ENCODE peak calls at places on chromosomes 11 and 22, in six cellular contexts. One of them, this sample, is unnamed. For H3K4me1 and H3K27me3, the result is how much of the 10 kb centered on the place peaks cover.

GRCh38 chr22:17808688-17809403 is 34.6 kb upstream of the BID start:
- DNase-seq in mesendoderm: no peak
- DNase-seq in H9: peak
- DNase-seq in A673: no peak
- DNase-seq in tibial artery: no peak
- DNase-seq in fibroblast of lung: no peak
- DNase-seq in this sample: no peak

GRCh38 chr22:23251445-23252093 is 71.3 kb downstream of the BCR start:
- DNase-seq in mesendoderm: peak
- DNase-seq in H9: no peak
- DNase-seq in A673: no peak
- DNase-seq in tibial artery: no peak
- DNase-seq in fibroblast of lung: no peak
- DNase-seq in this sample: no peak

GRCh38 chr11:39294648-39295047 is 2164.8 kb downstream of the LRRC4C start:
- DNase-seq in mesendoderm: no peak
- DNase-seq in H9: no peak
- DNase-seq in A673: no peak
- DNase-seq in tibial artery: no peak
- DNase-seq in fibroblast of lung: no peak
- DNase-seq in this sample: no peak

GRCh38 chr22:26417406-26417805 is 11.7 kb upstream of the ASPHD2 start:
- DNase-seq in mesendoderm: peak
- DNase-seq in H9: no peak
- DNase-seq in A673: no peak
- DNase-seq in tibial artery: no peak
- DNase-seq in fibroblast of lung: no peak
- DNase-seq in this sample: no peak

GRCh38 chr22:19723990-19724827 is 870 bp downstream of the GP1BB start:
- DNase-seq in mesendoderm: peak
- DNase-seq in H9: peak
- DNase-seq in A673: no peak
- DNase-seq in tibial artery: no peak
- DNase-seq in fibroblast of lung: no peak
- DNase-seq in this sample: no peak

GRCh38 chr11:110858556-110858921 is 146.3 kb upstream of the ARHGAP20 start:
- DNase-seq in mesendoderm: no peak
- DNase-seq in H9: no peak
- DNase-seq in A673: no peak
- DNase-seq in tibial artery: peak
- DNase-seq in fibroblast of lung: peak
- DNase-seq in this sample: no peak

GRCh38 chr22:19429950-19430889 is 1.3 kb downstream of the HIRA start:
- DNase-seq in mesendoderm: peak
- DNase-seq in H9: no peak
- DNase-seq in A673: peak
- DNase-seq in tibial artery: no peak
- DNase-seq in fibroblast of lung: peak
- DNase-seq in this sample: no peak

GRCh38 chr22:41181349-41182241 is 23.5 kb upstream of the L3MBTL2 start:
- DNase-seq in mesendoderm: peak
- DNase-seq in H9: peak
- DNase-seq in A673: no peak
- DNase-seq in tibial artery: peak
- DNase-seq in fibroblast of lung: no peak
- DNase-seq in this sample: peak

GRCh38 chr22:18029686-18030267 is 5.4 kb upstream of the MICAL3 start:
- DNase-seq in mesendoderm: no peak
- DNase-seq in H9: no peak
- DNase-seq in A673: no peak
- DNase-seq in tibial artery: no peak
- DNase-seq in fibroblast of lung: no peak
- DNase-seq in this sample: no peak

GRCh38 chr11:98979212-98979611 is 41.5 kb upstream of the CNTN5 start:
- DNase-seq in mesendoderm: peak
- DNase-seq in H9: no peak
- DNase-seq in A673: peak
- DNase-seq in tibial artery: no peak
- DNase-seq in fibroblast of lung: no peak
- DNase-seq in this sample: no peak

GRCh38 chr11:10293423-10294288 is at the start of gene SBF2:
- DNase-seq in mesendoderm: peak
- DNase-seq in H9: peak
- DNase-seq in A673: peak
- DNase-seq in tibial artery: peak
- DNase-seq in fibroblast of lung: peak
- DNase-seq in this sample: peak

GRCh38 chr11:35946766-35947165 is 2.9 kb downstream of the LDLRAD3 start:
- DNase-seq in mesendoderm: peak
- DNase-seq in H9: no peak
- DNase-seq in A673: no peak
- DNase-seq in tibial artery: no peak
- DNase-seq in fibroblast of lung: no peak
- DNase-seq in this sample: no peak

GRCh38 chr11:27331984-27332383 is 31.0 kb downstream of the CCDC34 start:
- DNase-seq in mesendoderm: peak
- DNase-seq in H9: no peak
- DNase-seq in A673: peak
- DNase-seq in tibial artery: no peak
- DNase-seq in fibroblast of lung: no peak
- DNase-seq in this sample: no peak

GRCh38 chr11:586376-587316 is 10.4 kb downstream of the PHRF1 start:
- DNase-seq in mesendoderm: no peak
- DNase-seq in H9: no peak
- DNase-seq in A673: no peak
- DNase-seq in tibial artery: no peak
- DNase-seq in fibroblast of lung: no peak
- DNase-seq in this sample: no peak

GRCh38 chr11:27718853-27719574 is 18.8 kb upstream of the BDNF start:
- DNase-seq in mesendoderm: peak
- DNase-seq in H9: peak
- DNase-seq in A673: no peak
- DNase-seq in tibial artery: no peak
- DNase-seq in fibroblast of lung: peak
- DNase-seq in this sample: peak

GRCh38 chr11:78248191-78248590 is 59.5 kb downstream of the USP35 start:
- DNase-seq in mesendoderm: no peak
- DNase-seq in H9: no peak
- DNase-seq in A673: no peak
- DNase-seq in tibial artery: no peak
- DNase-seq in fibroblast of lung: no peak
- DNase-seq in this sample: no peak

GRCh38 chr11:13210424-13210823 is 67.2 kb upstream of the BMAL1 start:
- DNase-seq in mesendoderm: peak
- DNase-seq in H9: peak
- DNase-seq in A673: peak
- DNase-seq in tibial artery: peak
- DNase-seq in fibroblast of lung: peak
- DNase-seq in this sample: peak

GRCh38 chr11:75406338-75406777 is 7.0 kb downstream of the RPS3 start:
- DNase-seq in mesendoderm: peak
- DNase-seq in H9: no peak
- DNase-seq in A673: no peak
- DNase-seq in tibial artery: no peak
- DNase-seq in fibroblast of lung: peak
- DNase-seq in this sample: no peak

GRCh38 chr11:1233351-1234053 is 10.6 kb downstream of the MUC5B start:
- DNase-seq in mesendoderm: no peak
- DNase-seq in H9: peak
- DNase-seq in A673: no peak
- DNase-seq in tibial artery: no peak
- DNase-seq in fibroblast of lung: no peak
- DNase-seq in this sample: peak

GRCh38 chr11:128513915-128514681 is 73.3 kb downstream of the ETS1 start:
- DNase-seq in mesendoderm: no peak
- DNase-seq in H9: no peak
- DNase-seq in A673: no peak
- DNase-seq in tibial artery: no peak
- DNase-seq in fibroblast of lung: no peak
- DNase-seq in this sample: no peak
- H3K4me1 ChIP-seq in mesendoderm: under half
- H3K4me1 ChIP-seq in H9: under half
- H3K4me1 ChIP-seq in A673: under half
- H3K4me1 ChIP-seq in tibial artery: half or more
- H3K4me1 ChIP-seq in fibroblast of lung: under half
- H3K4me1 ChIP-seq in this sample: under half

DNA sequence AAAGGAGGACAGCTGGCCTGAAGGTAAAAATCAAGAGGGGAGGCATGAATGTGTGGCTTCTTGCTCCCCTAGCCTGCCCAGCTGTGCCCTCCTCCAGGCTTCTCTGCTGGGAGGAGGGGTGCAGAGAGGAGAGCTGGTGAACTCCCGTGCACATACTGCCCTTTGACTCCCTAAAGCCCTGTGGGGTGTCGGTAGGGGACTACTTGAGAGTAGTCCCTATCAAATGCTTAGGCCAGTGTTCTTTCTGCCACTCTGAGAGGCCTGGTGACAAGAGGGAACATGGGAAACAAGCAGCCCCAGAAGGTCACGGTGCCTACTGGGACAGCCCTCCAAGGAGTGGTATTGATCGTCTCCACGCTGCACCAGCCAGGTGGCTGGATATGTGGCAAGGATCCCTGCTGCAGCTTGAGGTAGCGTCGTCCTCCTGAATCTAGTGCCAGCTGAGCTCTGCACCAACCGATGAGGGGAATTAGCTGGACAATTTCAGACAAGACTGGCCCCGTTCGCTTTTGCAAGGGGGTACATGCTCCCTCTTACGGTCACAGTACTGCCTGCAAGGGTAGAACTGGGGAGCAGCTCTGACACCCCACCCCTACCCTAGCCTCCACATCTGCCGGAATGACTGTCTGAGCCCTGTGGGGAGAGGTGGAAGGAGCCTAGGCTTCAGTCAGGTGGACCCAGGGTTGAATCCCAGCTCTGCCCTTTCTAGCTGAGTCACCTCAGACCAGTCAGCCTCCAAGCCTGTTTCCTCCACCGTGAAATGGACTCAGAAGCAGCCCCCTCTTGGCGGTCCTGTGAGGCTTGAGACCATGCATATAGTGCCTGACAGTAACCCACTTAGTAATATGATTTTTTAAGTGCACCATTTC is 17.1 kb upstream of the C11orf96 start:
- DNase-seq in mesendoderm: no peak
- DNase-seq in H9: no peak
- DNase-seq in A673: no peak
- DNase-seq in tibial artery: no peak
- DNase-seq in fibroblast of lung: no peak
- DNase-seq in this sample: no peak
- H3K27ac ChIP-seq in mesendoderm: no peak
- H3K27ac ChIP-seq in H9: no peak
- H3K27ac ChIP-seq in A673: no peak
- H3K27ac ChIP-seq in tibial artery: peak
- H3K27ac ChIP-seq in fibroblast of lung: no peak
- H3K27ac ChIP-seq in this sample: peak

GRCh38 chr22:29719894-29720645 is at the start of gene CABP7:
- DNase-seq in mesendoderm: no peak
- DNase-seq in H9: no peak
- DNase-seq in A673: no peak
- DNase-seq in tibial artery: no peak
- DNase-seq in fibroblast of lung: no peak
- DNase-seq in this sample: no peak
- H3K27me3 ChIP-seq in mesendoderm: under half
- H3K27me3 ChIP-seq in H9: under half
- H3K27me3 ChIP-seq in A673: under half
- H3K27me3 ChIP-seq in tibial artery: under half
- H3K27me3 ChIP-seq in fibroblast of lung: under half
- H3K27me3 ChIP-seq in this sample: under half

GRCh38 chr11:119316729-119317591 is at the start of gene MCAM:
- DNase-seq in mesendoderm: peak
- DNase-seq in H9: peak
- DNase-seq in A673: peak
- DNase-seq in tibial artery: peak
- DNase-seq in fibroblast of lung: peak
- DNase-seq in this sample: peak
- H3K4me1 ChIP-seq in mesendoderm: under half
- H3K4me1 ChIP-seq in H9: under half
- H3K4me1 ChIP-seq in A673: under half
- H3K4me1 ChIP-seq in tibial artery: half or more
- H3K4me1 ChIP-seq in fibroblast of lung: under half
- H3K4me1 ChIP-seq in this sample: under half

GRCh38 chr11:128517457-128518230 is 69.7 kb downstream of the ETS1 start:
- DNase-seq in mesendoderm: no peak
- DNase-seq in H9: no peak
- DNase-seq in A673: no peak
- DNase-seq in tibial artery: no peak
- DNase-seq in fibroblast of lung: no peak
- DNase-seq in this sample: no peak
- H3K27ac ChIP-seq in mesendoderm: no peak
- H3K27ac ChIP-seq in H9: no peak
- H3K27ac ChIP-seq in A673: no peak
- H3K27ac ChIP-seq in tibial artery: peak
- H3K27ac ChIP-seq in fibroblast of lung: peak
- H3K27ac ChIP-seq in this sample: peak

GRCh38 chr11:8345179-8345578 is 81.5 kb upstream of the LMO1 start:
- DNase-seq in mesendoderm: no peak
- DNase-seq in H9: no peak
- DNase-seq in A673: no peak
- DNase-seq in tibial artery: no peak
- DNase-seq in fibroblast of lung: no peak
- DNase-seq in this sample: no peak

GRCh38 chr11:8346157-8346755 is 82.6 kb upstream of the LMO1 start:
- DNase-seq in mesendoderm: no peak
- DNase-seq in H9: no peak
- DNase-seq in A673: no peak
- DNase-seq in tibial artery: no peak
- DNase-seq in fibroblast of lung: no peak
- DNase-seq in this sample: no peak

GRCh38 chr11:8341966-8342365 is 78.3 kb upstream of the LMO1 start:
- DNase-seq in mesendoderm: peak
- DNase-seq in H9: no peak
- DNase-seq in A673: no peak
- DNase-seq in tibial artery: no peak
- DNase-seq in fibroblast of lung: no peak
- DNase-seq in this sample: peak

GRCh38 chr11:8342821-8343681 is 79.4 kb upstream of the LMO1 start:
- DNase-seq in mesendoderm: no peak
- DNase-seq in H9: no peak
- DNase-seq in A673: no peak
- DNase-seq in tibial artery: no peak
- DNase-seq in fibroblast of lung: no peak
- DNase-seq in this sample: no peak

DNA sequence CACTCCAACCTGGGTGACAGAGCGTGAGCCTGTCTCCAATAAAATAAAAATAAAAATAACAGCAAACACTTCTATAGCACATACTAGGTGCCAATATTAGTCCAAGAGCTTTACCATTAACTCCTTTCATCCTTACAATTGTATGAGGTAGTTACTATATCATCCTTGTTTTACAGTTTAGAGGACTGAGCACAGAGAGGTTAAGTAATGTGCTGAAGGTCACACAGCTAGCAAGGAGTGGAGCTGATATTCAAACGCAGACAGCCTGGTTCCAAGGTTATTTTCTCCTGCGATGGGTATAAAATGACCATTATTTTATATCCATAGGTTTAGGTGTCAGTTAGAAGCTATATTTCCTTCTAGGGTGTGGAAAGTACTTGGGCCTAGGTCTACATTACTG is 80.7 kb upstream of the LMO1 start:
- DNase-seq in mesendoderm: no peak
- DNase-seq in H9: no peak
- DNase-seq in A673: no peak
- DNase-seq in tibial artery: no peak
- DNase-seq in fibroblast of lung: no peak
- DNase-seq in this sample: no peak
- H3K27me3 ChIP-seq in mesendoderm: under half
- H3K27me3 ChIP-seq in H9: under half
- H3K27me3 ChIP-seq in A673: half or more
- H3K27me3 ChIP-seq in tibial artery: under half
- H3K27me3 ChIP-seq in fibroblast of lung: under half
- H3K27me3 ChIP-seq in this sample: under half

GRCh38 chr11:31802609-31802989 is 8.5 kb downstream of the PAX6 start:
- DNase-seq in mesendoderm: peak
- DNase-seq in H9: no peak
- DNase-seq in A673: no peak
- DNase-seq in tibial artery: no peak
- DNase-seq in fibroblast of lung: no peak
- DNase-seq in this sample: no peak
- H3K4me1 ChIP-seq in mesendoderm: under half
- H3K4me1 ChIP-seq in H9: under half
- H3K4me1 ChIP-seq in A673: under half
- H3K4me1 ChIP-seq in tibial artery: under half
- H3K4me1 ChIP-seq in fibroblast of lung: under half
- H3K4me1 ChIP-seq in this sample: under half